ENCODE peak calls at places on chromosomes 2 and 18, in ten cellular contexts. Y is A549, K is fibroblast of lung, B is tibial artery, R is cardiac fibroblast, J is mucosa of descending colon, E is AG04450, Q is body of pancreas, O is MM.1S, S is kidney. L is an unnamed sample.

GRCh38 chr2:163800889-163801498 is 65.2 kb upstream of the FIGN start:
- DNase-seq in E (peak; percentile 8), J (no peak), K (peak; percentile 86), R (peak; percentile 26), Y (no peak), O (no peak), B (no peak), Q (peak; percentile 22), S (no peak), L (peak; percentile 15)

GRCh38 chr2:26988165-26988879 is 17.9 kb downstream of the MAPRE3 start:
- DNase-seq in K (peak; percentile 94), B (no peak), Y (no peak), Q (no peak), O (no peak), E (no peak), J (no peak), S (no peak), R (peak; percentile 83), L (peak; percentile 82)

GRCh38 chr2:74092236-74092635 is 55.5 kb downstream of the BOLA3 start:
- DNase-seq in B (no peak), K (peak; percentile 24), E (no peak), O (no peak), J (no peak), S (no peak), Q (no peak), Y (no peak), R (no peak), L (no peak)

GRCh38 chr18:61991201-61991600 is 98.4 kb upstream of the RNF152 start:
- DNase-seq in Q (no peak), B (no peak), K (peak; percentile 83), E (no peak), J (no peak), Y (no peak), O (no peak), R (peak; percentile 82), S (no peak), L (peak; percentile 93)

GRCh38 chr18:79682896-79683625 is 3.5 kb downstream of the CTDP1 start:
- DNase-seq in S (no peak), Q (peak; percentile 37), B (no peak), R (no peak), Y (no peak), J (no peak), E (no peak), K (no peak), O (no peak), L (no peak)

GRCh38 chr2:230068658-230069080 is at the start of gene SLC16A14:
- DNase-seq in S (no peak), Y (peak; percentile 63), O (peak; percentile 73), B (no peak), J (peak; percentile 69), R (peak; percentile 61), E (peak; percentile 16), K (peak; percentile 67), Q (peak; percentile 39), L (peak; percentile 65)

GRCh38 chr18:78303519-78303918 is 676.1 kb upstream of the SALL3 start:
- DNase-seq in B (no peak), E (no peak), O (no peak), S (no peak), J (no peak), Q (no peak), Y (no peak), R (no peak), K (no peak), L (no peak)

GRCh38 chr2:200860092-200860795 is 4.2 kb downstream of the CLK1 start:
- DNase-seq in B (peak; percentile 52), R (peak; percentile 48), Y (no peak), E (no peak), J (peak; percentile 27), S (no peak), O (no peak), K (peak; percentile 37), Q (peak; percentile 37), L (peak; percentile 74)

GRCh38 chr2:20507711-20508110 is 60.8 kb downstream of the RHOB start:
- DNase-seq in J (no peak), K (no peak), R (no peak), Q (no peak), S (no peak), O (no peak), Y (no peak), B (no peak), E (no peak), L (no peak)

GRCh38 chr2:70984576-70985282 is 6.3 kb downstream of the ANKRD53 start:
- DNase-seq in O (peak; percentile 68), S (peak; percentile 86), J (peak; percentile 79), Y (peak; percentile 67), R (peak; percentile 45), Q (peak; percentile 71), B (no peak), E (no peak), K (peak; percentile 28), L (no peak)

GRCh38 chr2:158412206-158412605 is 44.3 kb downstream of the CCDC148 start:
- DNase-seq in O (no peak), E (peak; percentile 23), R (no peak), S (no peak), J (no peak), K (peak; percentile 84), Q (no peak), B (no peak), Y (no peak), L (peak; percentile 52)

GRCh38 chr2:158410132-158410531 is 46.4 kb downstream of the CCDC148 start:
- DNase-seq in Q (no peak), B (no peak), O (no peak), S (no peak), E (no peak), R (no peak), K (no peak), J (no peak), Y (no peak), L (no peak)

GRCh38 chr2:158413581-158413980 is 43.0 kb downstream of the CCDC148 start:
- DNase-seq in R (no peak), S (no peak), Y (no peak), E (no peak), Q (no peak), B (no peak), O (no peak), K (no peak), J (no peak), L (peak; percentile 52)

GRCh38 chr2:158411748-158412147 is 44.8 kb downstream of the CCDC148 start:
- DNase-seq in S (no peak), Q (no peak), Y (no peak), K (no peak), R (no peak), J (no peak), B (no peak), E (no peak), O (no peak), L (no peak)

DNA sequence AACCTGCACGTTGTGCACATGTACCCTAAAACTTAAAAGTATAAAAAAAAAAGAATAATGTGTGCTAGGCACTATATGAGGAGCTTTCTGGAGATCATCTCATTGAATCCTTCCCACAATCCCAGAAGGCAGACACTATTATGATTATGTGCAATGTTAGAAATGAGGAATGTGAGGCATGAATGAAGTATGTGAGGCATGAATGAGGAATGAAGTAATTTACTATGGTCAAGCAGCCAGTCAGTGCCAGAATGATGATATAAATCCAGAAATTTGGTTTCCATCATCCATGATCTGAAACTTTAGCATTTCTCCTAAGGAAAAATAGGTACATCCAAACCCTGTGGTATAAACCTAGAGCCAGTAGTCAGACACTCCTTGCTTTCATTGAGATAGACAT is 42.0 kb downstream of the CCDC148 start:
- DNase-seq in R (peak; percentile 5), E (peak; percentile 13), B (no peak), K (peak; percentile 82), S (no peak), Q (no peak), Y (no peak), J (no peak), O (no peak), L (peak; percentile 65)
- H3K4me3 ChIP-seq in R (no peak overlapping the region), E (no peak overlapping the region), B (no peak overlapping the region), K (no peak overlapping the region), S (no peak overlapping the region), Q (no peak overlapping the region), Y (no peak overlapping the region), J (no peak overlapping the region), O (no peak overlapping the region), L (no peak overlapping the region)

GRCh38 chr2:171530378-171530777 is 8.1 kb downstream of the CYBRD1 start:
- DNase-seq in B (no peak), O (no peak), K (no peak), Q (no peak), J (no peak), S (no peak), Y (no peak), R (no peak), E (no peak), L (no peak)

GRCh38 chr2:171531291-171531690 is 9.0 kb downstream of the CYBRD1 start:
- DNase-seq in E (no peak), B (peak; percentile 62), J (no peak), K (peak; percentile 81), O (no peak), Q (peak; percentile 17), S (no peak), Y (no peak), R (peak; percentile 82), L (peak; percentile 88)

GRCh38 chr2:171523969-171524401 is 1.7 kb downstream of the CYBRD1 start:
- DNase-seq in O (no peak), J (no peak), S (no peak), E (no peak), Q (no peak), R (peak; percentile 70), B (no peak), Y (peak; percentile 39), K (peak; percentile 66), L (peak; percentile 73)

GRCh38 chr2:171531836-171532450 is 9.7 kb downstream of the CYBRD1 start:
- DNase-seq in J (no peak), R (no peak), Q (no peak), K (peak; percentile 26), Y (no peak), S (no peak), E (no peak), B (no peak), O (no peak), L (peak; percentile 58)

DNA sequence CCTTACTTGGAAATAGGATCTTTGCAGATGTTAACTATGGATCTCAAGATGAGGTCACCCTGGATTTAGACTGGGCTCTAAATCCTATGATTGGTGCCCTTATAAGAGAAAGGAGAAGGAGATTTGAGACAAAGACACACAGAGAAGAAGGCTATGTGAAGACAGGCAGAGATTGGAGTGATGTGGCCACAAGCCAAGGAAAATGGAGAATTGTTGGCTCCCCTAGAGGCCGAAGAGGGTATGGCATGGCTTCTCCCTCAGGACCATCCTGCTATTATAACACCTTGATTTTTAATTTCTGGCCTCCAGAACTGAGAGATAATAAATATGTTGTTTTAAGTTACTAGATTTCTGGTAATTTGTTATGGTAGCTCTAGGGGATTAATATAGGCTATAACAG is 7.6 kb downstream of the CYBRD1 start:
- DNase-seq in J (peak; percentile 14), O (no peak), S (no peak), E (no peak), Q (no peak), B (no peak), R (no peak), K (no peak), Y (peak; percentile 25), L (no peak)
- TF ChIP-seq CTCF in J (no peak), O (peak; percentile 61), S (peak; percentile 11), E (peak; percentile 62), Q (peak; percentile 31), B (peak; percentile 33), R (peak; percentile 78), K (peak; percentile 47), Y (peak; percentile 26), L (peak; percentile 79)

GRCh38 chr2:65501074-65501473 is 68.7 kb upstream of the SPRED2 start:
- DNase-seq in R (no peak), O (no peak), S (no peak), Y (no peak), J (no peak), B (no peak), Q (no peak), K (no peak), E (no peak), L (no peak)
- H3K4me3 ChIP-seq in R (no peak overlapping the region), O (no peak overlapping the region), S (no peak overlapping the region), Y (no peak overlapping the region), J (no peak overlapping the region), B (no peak overlapping the region), Q (no peak overlapping the region), K (no peak overlapping the region), E (no peak overlapping the region), L (no peak overlapping the region)

GRCh38 chr2:148565272-148565894 is 79.2 kb upstream of the EPC2 start:
- DNase-seq in B (no peak), O (no peak), J (peak; percentile 8), Y (no peak), Q (no peak), K (no peak), S (no peak), E (no peak), R (peak; percentile 15), L (no peak)
- TF ChIP-seq CTCF in B (peak; percentile 31), O (peak; percentile 13), J (no peak), Y (peak; percentile 29), Q (no peak), K (no peak), S (no peak), E (peak; percentile 20), R (peak; percentile 19), L (no peak)

L was measured in fibroblast of the aortic adventitia.